ENCODE peak calls at places on chromosomes 16 and 17, in nine cellular contexts. C, I, X, H, R, B, E, O and J are unnamed samples.

GRCh38 chr16:53429221-53429943 is 4.9 kb upstream of the RBL2 start:
- DNase-seq in O (peak), I (no peak), C (no peak), H (peak), R (no peak), E (no peak), B (no peak), X (no peak), J (peak)

GRCh38 chr16:11053916-11054460 is 109.6 kb downstream of the CLEC16A start:
- DNase-seq in I (no peak), R (no peak), C (no peak), H (no peak), B (no peak), E (peak), O (no peak), X (no peak), J (no peak)

GRCh38 chr17:38672788-38673713 is 1.7 kb downstream of the EPOP start:
- DNase-seq in E (no peak), X (no peak), B (no peak), R (no peak), I (no peak), O (no peak), H (no peak), C (no peak), J (no peak)

GRCh38 chr16:15953477-15953876 is 4.1 kb downstream of the ABCC1 start:
- DNase-seq in X (no peak), R (no peak), O (no peak), E (no peak), B (no peak), C (no peak), H (no peak), I (no peak), J (no peak)

GRCh38 chr17:6546069-6546718 is 10.2 kb downstream of the PITPNM3 start:
- DNase-seq in B (no peak), E (no peak), H (no peak), O (no peak), C (no peak), X (no peak), R (no peak), I (peak), J (no peak)

GRCh38 chr16:19555938-19556778 is 655 bp downstream of the VPS35L start:
- DNase-seq in I (peak), H (no peak), E (no peak), B (peak), R (no peak), C (no peak), X (peak), O (peak), J (peak)

GRCh38 chr16:75621170-75621477 is 2.0 kb downstream of the ADAT1 start:
- DNase-seq in I (no peak), X (peak), C (no peak), E (no peak), O (no peak), B (no peak), R (no peak), H (no peak), J (peak)

GRCh38 chr17:7293821-7294613 is 422 bp downstream of the YBX2 start:
- DNase-seq in B (no peak), H (peak), E (peak), X (no peak), O (no peak), R (no peak), I (no peak), C (no peak), J (peak)

GRCh38 chr16:26736084-26736483 is 330.6 kb upstream of the C16orf82 start:
- DNase-seq in B (no peak), X (no peak), R (no peak), C (no peak), I (no peak), H (no peak), O (no peak), E (no peak), J (no peak)

GRCh38 chr16:11076259-11077018 is 132.1 kb downstream of the CLEC16A start:
- DNase-seq in B (peak), E (peak), I (peak), H (no peak), R (no peak), C (no peak), O (no peak), X (no peak), J (no peak)

GRCh38 chr17:8124350-8125195 is 667 bp upstream of the HES7 start:
- DNase-seq in R (no peak), C (no peak), I (no peak), E (no peak), X (peak), O (no peak), H (no peak), B (no peak), J (no peak)

GRCh38 chr16:51392651-51393187 is 241.6 kb upstream of the SALL1 start:
- DNase-seq in R (no peak), C (no peak), I (no peak), X (no peak), B (no peak), H (no peak), E (no peak), O (peak), J (no peak)

GRCh38 chr17:75439287-75439686 is 17.1 kb upstream of the TMEM94 start:
- DNase-seq in X (peak), C (no peak), B (no peak), H (no peak), E (no peak), R (no peak), O (no peak), I (no peak), J (no peak)

GRCh38 chr16:67544844-67545664 is 16.4 kb downstream of the RIPOR1 start:
- DNase-seq in R (no peak), X (no peak), O (no peak), I (no peak), E (no peak), C (no peak), H (no peak), B (no peak), J (no peak)

GRCh38 chr16:4383591-4384495 is 12.2 kb downstream of the VASN start:
- DNase-seq in O (no peak), E (no peak), B (no peak), C (no peak), I (no peak), X (no peak), R (no peak), H (no peak), J (no peak)

GRCh38 chr17:37551788-37552187 is 57.4 kb downstream of the SYNRG start:
- DNase-seq in X (no peak), H (no peak), I (no peak), O (no peak), B (no peak), E (no peak), R (no peak), C (no peak), J (no peak)

GRCh38 chr16:66459878-66460277 is 32.8 kb downstream of the BEAN1 start:
- DNase-seq in O (no peak), B (no peak), H (no peak), X (no peak), I (no peak), C (peak), E (peak), R (no peak), J (no peak)

GRCh38 chr16:89561195-89562026 is 929 bp downstream of the RPL13 start:
- DNase-seq in B (no peak), C (no peak), R (no peak), O (no peak), X (no peak), E (no peak), I (no peak), H (no peak), J (peak)

GRCh38 chr16:48318630-48319029 is 66.6 kb downstream of the SIAH1 start:
- DNase-seq in X (no peak), C (no peak), I (peak), H (peak), R (no peak), O (no peak), B (no peak), E (peak), J (no peak)

GRCh38 chr17:81966343-81967243 is 5.6 kb upstream of the NOTUM start:
- DNase-seq in H (peak), O (no peak), E (peak), I (no peak), C (no peak), R (no peak), B (no peak), X (no peak), J (no peak)

GRCh38 chr16:27400751-27401620 is 988 bp upstream of the IL21R start:
- DNase-seq in X (no peak), O (no peak), B (no peak), H (no peak), I (no peak), C (no peak), R (no peak), E (no peak), J (no peak)

GRCh38 chr17:41976142-41976768 is 9.7 kb downstream of the CNP start:
- DNase-seq in O (no peak), E (no peak), X (no peak), I (no peak), H (no peak), R (no peak), B (no peak), C (no peak), J (no peak)

GRCh38 chr16:67915831-67916723 is 15.6 kb downstream of the CTRL start:
- DNase-seq in E (peak), C (no peak), R (no peak), I (no peak), X (no peak), B (no peak), H (peak), O (no peak), J (no peak)

GRCh38 chr16:74623214-74623842 is 16.4 kb upstream of the GLG1 start:
- DNase-seq in H (no peak), X (peak), B (no peak), R (no peak), O (no peak), C (no peak), I (no peak), E (no peak), J (peak)

GRCh38 chr16:89096768-89097527 is 3.3 kb downstream of the ACSF3 start:
- DNase-seq in E (no peak), X (no peak), H (no peak), B (no peak), O (no peak), R (no peak), I (no peak), C (no peak), J (no peak)

GRCh38 chr16:77307764-77308561 is 108.8 kb downstream of the SYCE1L start:
- DNase-seq in I (no peak), R (no peak), O (no peak), C (no peak), E (no peak), H (no peak), X (peak), B (no peak), J (no peak)

GRCh38 chr17:80029235-80029974 is 6.3 kb downstream of the TBC1D16 start:
- DNase-seq in R (no peak), X (no peak), I (no peak), O (peak), E (peak), H (peak), C (peak), B (no peak), J (no peak)

GRCh38 chr17:18319604-18320256 is 4.6 kb downstream of the SMCR8 start:
- DNase-seq in R (no peak), B (no peak), C (no peak), I (no peak), E (no peak), O (no peak), X (peak), H (peak), J (peak)

GRCh38 chr16:49036126-49036525 is 245.5 kb downstream of the CBLN1 start:
- DNase-seq in H (no peak), B (no peak), I (no peak), E (no peak), R (no peak), O (no peak), C (no peak), X (no peak), J (no peak)

GRCh38 chr17:17443173-17443572 is 33.6 kb upstream of the MED9 start:
- DNase-seq in I (no peak), O (no peak), B (no peak), C (no peak), H (no peak), X (no peak), R (no peak), E (peak), J (no peak)

GRCh38 chr17:74201250-74201649 is 2.2 kb upstream of the RPL38 start:
- DNase-seq in C (no peak), X (peak), E (peak), B (no peak), R (no peak), H (peak), O (no peak), I (no peak), J (no peak)

GRCh38 chr17:9702916-9703780 is 57.8 kb downstream of the USP43 start:
- DNase-seq in R (no peak), O (no peak), E (no peak), B (no peak), X (no peak), I (no peak), H (no peak), C (no peak), J (no peak)

GRCh38 chr16:69848635-69849545 is 86.8 kb downstream of the WWP2 start:
- DNase-seq in I (no peak), H (peak), C (peak), X (no peak), E (peak), O (peak), R (no peak), B (no peak), J (no peak)

GRCh38 chr16:89994389-89994720 is 24.9 kb downstream of the DBNDD1 start:
- DNase-seq in C (no peak), O (no peak), B (no peak), E (no peak), X (no peak), H (no peak), R (no peak), I (no peak), J (no peak)

GRCh38 chr17:12672944-12673343 is 7.3 kb downstream of the MYOCD start:
- DNase-seq in R (no peak), C (no peak), B (no peak), X (no peak), H (no peak), O (no peak), I (no peak), E (no peak), J (no peak)

GRCh38 chr17:1460233-1460632 is 4.2 kb upstream of the CRK start:
- DNase-seq in H (peak), O (peak), R (no peak), B (no peak), X (no peak), I (no peak), E (peak), C (peak), J (no peak)

GRCh38 chr16:11972128-11972527 is 4.4 kb upstream of the SNX29 start:
- DNase-seq in E (no peak), X (peak), R (no peak), I (no peak), O (no peak), H (peak), B (no peak), C (no peak), J (no peak)

GRCh38 chr16:24568392-24568791 is 29.0 kb downstream of the RBBP6 start:
- DNase-seq in E (no peak), X (peak), O (no peak), B (no peak), C (no peak), H (no peak), I (no peak), R (no peak), J (no peak)

GRCh38 chr16:24573141-24573540 is 33.8 kb downstream of the RBBP6 start:
- DNase-seq in R (no peak), H (no peak), E (no peak), C (no peak), X (no peak), B (no peak), O (no peak), I (no peak), J (no peak)

GRCh38 chr16:24577167-24577566 is 37.8 kb downstream of the RBBP6 start:
- DNase-seq in E (no peak), B (no peak), H (no peak), O (no peak), R (no peak), I (no peak), X (no peak), C (no peak), J (no peak)

DNA sequence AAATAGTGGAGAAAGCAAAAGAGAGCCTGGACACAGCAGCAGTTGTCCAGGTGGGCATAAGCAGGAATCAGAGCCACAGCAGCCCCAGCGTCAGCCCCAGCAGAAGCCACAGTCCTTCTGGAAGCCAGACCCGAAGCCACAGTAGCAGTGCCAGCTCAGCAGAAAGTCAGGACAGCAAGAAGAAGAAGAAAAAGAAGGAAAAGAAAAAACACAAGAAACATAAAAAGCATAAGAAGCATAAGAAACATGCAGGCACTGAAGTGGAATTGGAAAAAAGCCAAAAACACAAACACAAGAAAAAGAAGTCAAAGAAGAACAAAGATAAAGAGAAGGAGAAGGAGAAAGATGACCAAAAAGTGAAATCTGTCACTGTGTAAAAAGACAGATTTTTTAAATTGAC is 32.7 kb downstream of the RBBP6 start:
- DNase-seq in O (no peak), X (no peak), I (no peak), C (no peak), R (no peak), E (no peak), B (no peak), H (no peak), J (no peak)
- TF ChIP-seq POLR2A in O (no peak), X (no peak), I (peak), C (no peak), R (no peak), E (no peak), B (no peak), H (no peak), J (no peak)

GRCh38 chr17:76501018-76501826 is at the start of gene RHBDF2:
- DNase-seq in O (peak), X (peak), H (peak), R (no peak), I (peak), B (peak), E (peak), C (peak), J (peak)
- TF ChIP-seq POLR2A in O (peak), X (peak), H (peak), R (peak), I (peak), B (peak), E (peak), C (peak), J (peak)

GRCh38 chr16:30557950-30558788 is at the start of gene ZNF764:
- DNase-seq in C (peak), O (peak), X (peak), I (peak), R (peak), H (peak), B (peak), E (peak), J (peak)
- TF ChIP-seq POLR2A in C (peak), O (peak), X (peak), I (peak), R (peak), H (peak), B (peak), E (peak), J (peak)

GRCh38 chr16:31117384-31118222 is at the start of gene KAT8:
- DNase-seq in R (peak), X (peak), O (peak), C (peak), E (peak), H (peak), I (peak), B (peak), J (peak)
- TF ChIP-seq POLR2A in R (peak), X (peak), O (peak), C (peak), E (peak), H (peak), I (peak), B (peak), J (peak)